ENCODE peak calls at places on chromosomes 3 and 15, in eight cellular contexts. I is osteocyte, D is H7, V is epithelial cell of esophagus, Z is mesendoderm, S is globus pallidus, T is epithelial cell of prostate, P is RCC 7860. U is an unnamed sample.

GRCh38 chr3:129575233-129575986 is 31.1 kb downstream of the PLXND1 start:
- DNase-seq in P (no peak), D (no peak), T (no peak), I (no peak), V (no peak), Z (no peak), S (no peak), U (no peak)

GRCh38 chr3:190718691-190719090 is 143.8 kb downstream of the GMNC start:
- DNase-seq in P (peak), D (no peak), I (no peak), Z (no peak), V (peak), S (no peak), T (no peak), U (no peak)

GRCh38 chr3:49785565-49786356 is 581 bp downstream of the IP6K1 start:
- DNase-seq in V (peak), P (no peak), Z (peak), I (no peak), T (no peak), D (peak), S (no peak), U (peak)

GRCh38 chr15:69414702-69415161 is 583 bp downstream of the KIF23 start:
- DNase-seq in P (peak), V (peak), I (no peak), S (no peak), Z (peak), T (no peak), D (peak), U (no peak)

GRCh38 chr3:170277833-170278586 is 55.8 kb downstream of the PRKCI start:
- DNase-seq in I (no peak), P (no peak), D (no peak), T (no peak), V (no peak), Z (no peak), S (no peak), U (no peak)

GRCh38 chr15:72796515-72797337 is 13.2 kb upstream of the ADPGK start:
- DNase-seq in P (no peak), Z (peak), V (peak), D (peak), T (no peak), S (peak), I (no peak), U (peak)

GRCh38 chr3:10344147-10344943 is 23.4 kb upstream of the SEC13 start:
- DNase-seq in P (peak), S (peak), I (no peak), D (peak), Z (peak), T (no peak), V (peak), U (no peak)

GRCh38 chr15:75346796-75347221 is at the start of gene NEIL1:
- DNase-seq in V (peak), T (no peak), I (no peak), D (peak), S (no peak), P (no peak), Z (peak), U (no peak)

GRCh38 chr15:98292442-98293240 is 332.1 kb downstream of the ARRDC4 start:
- DNase-seq in Z (peak), T (no peak), D (peak), P (peak), S (no peak), I (no peak), V (peak), U (peak)

GRCh38 chr3:48135773-48136495 is 52.3 kb downstream of the CDC25A start:
- DNase-seq in T (no peak), V (no peak), I (no peak), P (no peak), D (no peak), S (peak), Z (no peak), U (no peak)

GRCh38 chr15:80844011-80844732 is 65.0 kb downstream of the CEMIP start:
- DNase-seq in S (no peak), V (peak), T (peak), I (no peak), Z (peak), D (peak), P (no peak), U (no peak)

GRCh38 chr3:155946178-155946577 is 75.7 kb downstream of the GMPS start:
- DNase-seq in V (peak), D (no peak), P (peak), Z (peak), S (no peak), I (no peak), T (peak), U (no peak)

GRCh38 chr3:45958333-45958791 is 15.1 kb downstream of the CXCR6 start:
- DNase-seq in Z (no peak), S (peak), I (no peak), V (no peak), D (no peak), P (no peak), T (no peak), U (no peak)

GRCh38 chr3:186772886-186773417 is 10.4 kb upstream of the EIF4A2 start:
- DNase-seq in V (peak), Z (no peak), S (peak), D (peak), I (no peak), T (no peak), P (no peak), U (no peak)